ENCODE peak calls at places on chromosomes 16 and 17, in seven cellular contexts. R is NCI-H524, B is AG04449, G is left colon, A is H54, J is cardiac fibroblast, S is upper lobe of right lung. I is an unnamed sample.

GRCh38 chr16:84833542-84834402 is 14.0 kb downstream of the CRISPLD2 start:
- DNase-seq in R (no peak), G (no peak), S (no peak), A (no peak), J (no peak), B (no peak), I (no peak)

GRCh38 chr17:8843344-8843743 is 24.1 kb downstream of the PIK3R6 start:
- DNase-seq in B (no peak), R (no peak), A (no peak), J (no peak), S (no peak), G (no peak), I (no peak)

GRCh38 chr17:74369221-74369620 is 1.9 kb downstream of the GPR142 start:
- DNase-seq in G (peak; percentile 72), R (peak; percentile 73), A (no peak), S (peak; percentile 80), J (no peak), B (no peak), I (no peak)

GRCh38 chr16:89274561-89275283 is 57.2 kb downstream of the ZNF778 start:
- DNase-seq in S (peak; percentile 54), R (no peak), B (no peak), A (no peak), J (no peak), G (no peak), I (no peak)

GRCh38 chr17:34650361-34650760 is 71.0 kb downstream of the TMEM132E start:
- DNase-seq in J (no peak), G (no peak), S (no peak), B (no peak), A (no peak), R (no peak), I (no peak)

GRCh38 chr16:84165746-84166145 is 20.6 kb downstream of the DNAAF1 start:
- DNase-seq in G (no peak), A (no peak), B (no peak), R (no peak), J (no peak), S (no peak), I (no peak)

GRCh38 chr17:16398270-16399267 is 16.8 kb upstream of the TRPV2 start:
- DNase-seq in J (peak; percentile 14), S (no peak), A (no peak), B (no peak), R (peak; percentile 32), G (no peak), I (no peak)

GRCh38 chr17:34613064-34614019 is 34.0 kb downstream of the TMEM132E start:
- DNase-seq in J (no peak), R (peak; percentile 22), G (no peak), B (no peak), A (no peak), S (no peak), I (no peak)

GRCh38 chr16:79980650-79981521 is 380.3 kb upstream of the MAF start:
- DNase-seq in G (no peak), A (no peak), J (no peak), B (no peak), S (no peak), R (no peak), I (no peak)

GRCh38 chr17:5282639-5283217 is 644 bp downstream of the RABEP1 start:
- DNase-seq in J (peak; percentile 31), B (no peak), G (no peak), A (no peak), R (peak; percentile 21), S (peak; percentile 76), I (no peak)